ENCODE peak calls at places on chromosomes 2 and 18, in nine cellular contexts. One of them, this sample, is unnamed.

GRCh38 chr2:27316655-27317412 is 6.1 kb downstream of the MPV17 start:
- DNase-seq in sigmoid colon: no peak
- DNase-seq in T-helper 2 cell: no peak
- DNase-seq in 8988T: no peak
- DNase-seq in myocyte: no peak
- DNase-seq in lower lobe of right lung: no peak
- DNase-seq in endothelial cell of umbilical vein: no peak
- DNase-seq in GM04503: no peak
- DNase-seq in activated naive CD4-positive, alpha-beta T cell: no peak
- DNase-seq in this sample: no peak

GRCh38 chr2:68831688-68832087 is 39.5 kb downstream of the BMP10 start:
- DNase-seq in sigmoid colon: no peak
- DNase-seq in T-helper 2 cell: no peak
- DNase-seq in 8988T: no peak
- DNase-seq in myocyte: peak; percentile 90
- DNase-seq in lower lobe of right lung: no peak
- DNase-seq in endothelial cell of umbilical vein: peak; percentile 88
- DNase-seq in GM04503: no peak
- DNase-seq in activated naive CD4-positive, alpha-beta T cell: no peak
- DNase-seq in this sample: no peak

GRCh38 chr2:9440058-9440727 is 16.7 kb downstream of the CPSF3 start:
- DNase-seq in sigmoid colon: no peak
- DNase-seq in T-helper 2 cell: no peak
- DNase-seq in 8988T: no peak
- DNase-seq in myocyte: no peak
- DNase-seq in lower lobe of right lung: no peak
- DNase-seq in endothelial cell of umbilical vein: no peak
- DNase-seq in GM04503: peak; percentile 50
- DNase-seq in activated naive CD4-positive, alpha-beta T cell: no peak
- DNase-seq in this sample: no peak

GRCh38 chr2:119011162-119011909 is 69.3 kb downstream of the MARCO start:
- DNase-seq in sigmoid colon: no peak
- DNase-seq in T-helper 2 cell: no peak
- DNase-seq in 8988T: peak; percentile 79
- DNase-seq in myocyte: peak; percentile 70
- DNase-seq in lower lobe of right lung: peak; percentile 66
- DNase-seq in endothelial cell of umbilical vein: peak; percentile 10
- DNase-seq in GM04503: no peak
- DNase-seq in activated naive CD4-positive, alpha-beta T cell: no peak
- DNase-seq in this sample: no peak

GRCh38 chr18:64949885-64950284 is 800.9 kb upstream of the CDH7 start:
- DNase-seq in sigmoid colon: no peak
- DNase-seq in T-helper 2 cell: no peak
- DNase-seq in 8988T: no peak
- DNase-seq in myocyte: no peak
- DNase-seq in lower lobe of right lung: no peak
- DNase-seq in endothelial cell of umbilical vein: no peak
- DNase-seq in GM04503: no peak
- DNase-seq in activated naive CD4-positive, alpha-beta T cell: no peak
- DNase-seq in this sample: no peak

GRCh38 chr2:72925328-72925943 is 8.1 kb downstream of the EMX1 start:
- DNase-seq in sigmoid colon: peak; percentile 35
- DNase-seq in T-helper 2 cell: no peak
- DNase-seq in 8988T: peak; percentile 16
- DNase-seq in myocyte: no peak
- DNase-seq in lower lobe of right lung: no peak
- DNase-seq in endothelial cell of umbilical vein: no peak
- DNase-seq in GM04503: no peak
- DNase-seq in activated naive CD4-positive, alpha-beta T cell: no peak
- DNase-seq in this sample: no peak

GRCh38 chr18:72542993-72543361 is 1.2 kb downstream of the CBLN2 start:
- DNase-seq in sigmoid colon: no peak
- DNase-seq in T-helper 2 cell: no peak
- DNase-seq in 8988T: no peak
- DNase-seq in myocyte: no peak
- DNase-seq in lower lobe of right lung: no peak
- DNase-seq in endothelial cell of umbilical vein: peak; percentile 7
- DNase-seq in GM04503: no peak
- DNase-seq in activated naive CD4-positive, alpha-beta T cell: no peak
- DNase-seq in this sample: no peak

GRCh38 chr2:30408961-30409387 is 38.1 kb upstream of the LCLAT1 start:
- DNase-seq in sigmoid colon: no peak
- DNase-seq in T-helper 2 cell: no peak
- DNase-seq in 8988T: no peak
- DNase-seq in myocyte: peak; percentile 59
- DNase-seq in lower lobe of right lung: no peak
- DNase-seq in endothelial cell of umbilical vein: no peak
- DNase-seq in GM04503: peak; percentile 93
- DNase-seq in activated naive CD4-positive, alpha-beta T cell: no peak
- DNase-seq in this sample: no peak

GRCh38 chr18:13368080-13368813 is 149.7 kb downstream of the LDLRAD4 start:
- DNase-seq in sigmoid colon: no peak
- DNase-seq in T-helper 2 cell: no peak
- DNase-seq in 8988T: no peak
- DNase-seq in myocyte: no peak
- DNase-seq in lower lobe of right lung: no peak
- DNase-seq in endothelial cell of umbilical vein: no peak
- DNase-seq in GM04503: no peak
- DNase-seq in activated naive CD4-positive, alpha-beta T cell: no peak
- DNase-seq in this sample: no peak

GRCh38 chr2:120283649-120284048 is 31.0 kb downstream of the RALB start:
- DNase-seq in sigmoid colon: no peak
- DNase-seq in T-helper 2 cell: no peak
- DNase-seq in 8988T: no peak
- DNase-seq in myocyte: no peak
- DNase-seq in lower lobe of right lung: no peak
- DNase-seq in endothelial cell of umbilical vein: no peak
- DNase-seq in GM04503: no peak
- DNase-seq in activated naive CD4-positive, alpha-beta T cell: no peak
- DNase-seq in this sample: no peak

GRCh38 chr2:62412347-62412742 is 93.7 kb downstream of the TMEM17 start:
- DNase-seq in sigmoid colon: no peak
- DNase-seq in T-helper 2 cell: no peak
- DNase-seq in 8988T: no peak
- DNase-seq in myocyte: no peak
- DNase-seq in lower lobe of right lung: no peak
- DNase-seq in endothelial cell of umbilical vein: no peak
- DNase-seq in GM04503: no peak
- DNase-seq in activated naive CD4-positive, alpha-beta T cell: no peak
- DNase-seq in this sample: no peak

GRCh38 chr2:172168917-172169346 is 66.2 kb upstream of the DLX2 start:
- DNase-seq in sigmoid colon: no peak
- DNase-seq in T-helper 2 cell: no peak
- DNase-seq in 8988T: no peak
- DNase-seq in myocyte: no peak
- DNase-seq in lower lobe of right lung: no peak
- DNase-seq in endothelial cell of umbilical vein: peak; percentile 8
- DNase-seq in GM04503: peak; percentile 55
- DNase-seq in activated naive CD4-positive, alpha-beta T cell: no peak
- DNase-seq in this sample: no peak

GRCh38 chr2:127674241-127675209 is 805 bp downstream of the LIMS2 start:
- DNase-seq in sigmoid colon: peak; percentile 76
- DNase-seq in T-helper 2 cell: no peak
- DNase-seq in 8988T: peak; percentile 73
- DNase-seq in myocyte: peak; percentile 47
- DNase-seq in lower lobe of right lung: no peak
- DNase-seq in endothelial cell of umbilical vein: no peak
- DNase-seq in GM04503: no peak
- DNase-seq in activated naive CD4-positive, alpha-beta T cell: peak; percentile 21
- DNase-seq in this sample: peak; percentile 88

GRCh38 chr2:158782126-158782525 is 13.0 kb upstream of the DAPL1 start:
- DNase-seq in sigmoid colon: no peak
- DNase-seq in T-helper 2 cell: no peak
- DNase-seq in 8988T: no peak
- DNase-seq in myocyte: no peak
- DNase-seq in lower lobe of right lung: no peak
- DNase-seq in endothelial cell of umbilical vein: no peak
- DNase-seq in GM04503: no peak
- DNase-seq in activated naive CD4-positive, alpha-beta T cell: no peak
- DNase-seq in this sample: no peak

GRCh38 chr18:5275872-5276271 is 19.7 kb downstream of the ZBTB14 start:
- DNase-seq in sigmoid colon: no peak
- DNase-seq in T-helper 2 cell: no peak
- DNase-seq in 8988T: no peak
- DNase-seq in myocyte: no peak
- DNase-seq in lower lobe of right lung: no peak
- DNase-seq in endothelial cell of umbilical vein: no peak
- DNase-seq in GM04503: no peak
- DNase-seq in activated naive CD4-positive, alpha-beta T cell: no peak
- DNase-seq in this sample: no peak

GRCh38 chr2:1867141-1867540 is 122.8 kb upstream of the PXDN start:
- DNase-seq in sigmoid colon: no peak
- DNase-seq in T-helper 2 cell: no peak
- DNase-seq in 8988T: no peak
- DNase-seq in myocyte: no peak
- DNase-seq in lower lobe of right lung: no peak
- DNase-seq in endothelial cell of umbilical vein: no peak
- DNase-seq in GM04503: no peak
- DNase-seq in activated naive CD4-positive, alpha-beta T cell: no peak
- DNase-seq in this sample: no peak

GRCh38 chr18:41875094-41875780 is 79.8 kb upstream of the PIK3C3 start:
- DNase-seq in sigmoid colon: no peak
- DNase-seq in T-helper 2 cell: no peak
- DNase-seq in 8988T: no peak
- DNase-seq in myocyte: no peak
- DNase-seq in lower lobe of right lung: no peak
- DNase-seq in endothelial cell of umbilical vein: no peak
- DNase-seq in GM04503: peak; percentile 4
- DNase-seq in activated naive CD4-positive, alpha-beta T cell: no peak
- DNase-seq in this sample: no peak

GRCh38 chr2:74138952-74139323 is 8.8 kb downstream of the BOLA3 start:
- DNase-seq in sigmoid colon: no peak
- DNase-seq in T-helper 2 cell: no peak
- DNase-seq in 8988T: peak; percentile 51
- DNase-seq in myocyte: no peak
- DNase-seq in lower lobe of right lung: no peak
- DNase-seq in endothelial cell of umbilical vein: no peak
- DNase-seq in GM04503: no peak
- DNase-seq in activated naive CD4-positive, alpha-beta T cell: no peak
- DNase-seq in this sample: no peak

GRCh38 chr2:234989183-234989701 is 37.4 kb downstream of the SH3BP4 start:
- DNase-seq in sigmoid colon: peak; percentile 91
- DNase-seq in T-helper 2 cell: no peak
- DNase-seq in 8988T: no peak
- DNase-seq in myocyte: peak; percentile 64
- DNase-seq in lower lobe of right lung: peak; percentile 94
- DNase-seq in endothelial cell of umbilical vein: peak; percentile 86
- DNase-seq in GM04503: no peak
- DNase-seq in activated naive CD4-positive, alpha-beta T cell: no peak
- DNase-seq in this sample: peak; percentile 95

GRCh38 chr18:39173022-39173421 is 1607.4 kb upstream of the CELF4 start:
- DNase-seq in sigmoid colon: no peak
- DNase-seq in T-helper 2 cell: no peak
- DNase-seq in 8988T: no peak
- DNase-seq in myocyte: no peak
- DNase-seq in lower lobe of right lung: no peak
- DNase-seq in endothelial cell of umbilical vein: no peak
- DNase-seq in GM04503: no peak
- DNase-seq in activated naive CD4-positive, alpha-beta T cell: no peak
- DNase-seq in this sample: no peak

GRCh38 chr2:170986566-170987258 is 57.7 kb downstream of the GORASP2 start:
- DNase-seq in sigmoid colon: no peak
- DNase-seq in T-helper 2 cell: no peak
- DNase-seq in 8988T: no peak
- DNase-seq in myocyte: no peak
- DNase-seq in lower lobe of right lung: no peak
- DNase-seq in endothelial cell of umbilical vein: no peak
- DNase-seq in GM04503: no peak
- DNase-seq in activated naive CD4-positive, alpha-beta T cell: no peak
- DNase-seq in this sample: no peak

GRCh38 chr18:8367217-8367988 is 241.8 kb upstream of the RAB12 start:
- DNase-seq in sigmoid colon: no peak
- DNase-seq in T-helper 2 cell: no peak
- DNase-seq in 8988T: no peak
- DNase-seq in myocyte: peak; percentile 58
- DNase-seq in lower lobe of right lung: peak; percentile 62
- DNase-seq in endothelial cell of umbilical vein: peak; percentile 32
- DNase-seq in GM04503: no peak
- DNase-seq in activated naive CD4-positive, alpha-beta T cell: peak; percentile 8
- DNase-seq in this sample: peak; percentile 79

GRCh38 chr18:7601249-7601620 is 34.1 kb downstream of the PTPRM start:
- DNase-seq in sigmoid colon: no peak
- DNase-seq in T-helper 2 cell: peak; percentile 44
- DNase-seq in 8988T: no peak
- DNase-seq in myocyte: peak; percentile 26
- DNase-seq in lower lobe of right lung: no peak
- DNase-seq in endothelial cell of umbilical vein: peak; percentile 27
- DNase-seq in GM04503: no peak
- DNase-seq in activated naive CD4-positive, alpha-beta T cell: no peak
- DNase-seq in this sample: no peak

GRCh38 chr2:143840601-143841000 is 679.3 kb downstream of the ZEB2 start:
- DNase-seq in sigmoid colon: no peak
- DNase-seq in T-helper 2 cell: no peak
- DNase-seq in 8988T: no peak
- DNase-seq in myocyte: no peak
- DNase-seq in lower lobe of right lung: no peak
- DNase-seq in endothelial cell of umbilical vein: no peak
- DNase-seq in GM04503: no peak
- DNase-seq in activated naive CD4-positive, alpha-beta T cell: no peak
- DNase-seq in this sample: no peak

GRCh38 chr2:6917761-6918421 is 679 bp downstream of the RNF144A start:
- DNase-seq in sigmoid colon: no peak
- DNase-seq in T-helper 2 cell: no peak
- DNase-seq in 8988T: no peak
- DNase-seq in myocyte: no peak
- DNase-seq in lower lobe of right lung: peak; percentile 56
- DNase-seq in endothelial cell of umbilical vein: no peak
- DNase-seq in GM04503: no peak
- DNase-seq in activated naive CD4-positive, alpha-beta T cell: peak; percentile 26
- DNase-seq in this sample: peak; percentile 81

GRCh38 chr18:5440297-5440696 is 103.5 kb downstream of the EPB41L3 start:
- DNase-seq in sigmoid colon: no peak
- DNase-seq in T-helper 2 cell: no peak
- DNase-seq in 8988T: no peak
- DNase-seq in myocyte: no peak
- DNase-seq in lower lobe of right lung: no peak
- DNase-seq in endothelial cell of umbilical vein: no peak
- DNase-seq in GM04503: no peak
- DNase-seq in activated naive CD4-positive, alpha-beta T cell: no peak
- DNase-seq in this sample: no peak

GRCh38 chr2:208890486-208890885 is 483.9 kb downstream of the PTH2R start:
- DNase-seq in sigmoid colon: no peak
- DNase-seq in T-helper 2 cell: no peak
- DNase-seq in 8988T: no peak
- DNase-seq in myocyte: no peak
- DNase-seq in lower lobe of right lung: no peak
- DNase-seq in endothelial cell of umbilical vein: no peak
- DNase-seq in GM04503: no peak
- DNase-seq in activated naive CD4-positive, alpha-beta T cell: no peak
- DNase-seq in this sample: no peak

GRCh38 chr2:71575966-71576365 is 122.6 kb downstream of the DYSF start:
- DNase-seq in sigmoid colon: no peak
- DNase-seq in T-helper 2 cell: no peak
- DNase-seq in 8988T: no peak
- DNase-seq in myocyte: no peak
- DNase-seq in lower lobe of right lung: no peak
- DNase-seq in endothelial cell of umbilical vein: no peak
- DNase-seq in GM04503: no peak
- DNase-seq in activated naive CD4-positive, alpha-beta T cell: no peak
- DNase-seq in this sample: no peak

GRCh38 chr18:62081248-62081647 is 105.6 kb downstream of the PIGN start:
- DNase-seq in sigmoid colon: no peak
- DNase-seq in T-helper 2 cell: no peak
- DNase-seq in 8988T: no peak
- DNase-seq in myocyte: no peak
- DNase-seq in lower lobe of right lung: no peak
- DNase-seq in endothelial cell of umbilical vein: peak; percentile 25
- DNase-seq in GM04503: no peak
- DNase-seq in activated naive CD4-positive, alpha-beta T cell: no peak
- DNase-seq in this sample: no peak

GRCh38 chr18:40485318-40485717 is 1469.7 kb upstream of the PIK3C3 start:
- DNase-seq in sigmoid colon: no peak
- DNase-seq in T-helper 2 cell: no peak
- DNase-seq in 8988T: no peak
- DNase-seq in myocyte: no peak
- DNase-seq in lower lobe of right lung: no peak
- DNase-seq in endothelial cell of umbilical vein: no peak
- DNase-seq in GM04503: peak; percentile 35
- DNase-seq in activated naive CD4-positive, alpha-beta T cell: no peak
- DNase-seq in this sample: no peak

GRCh38 chr2:133090358-133090757 is 420.4 kb upstream of the LYPD1 start:
- DNase-seq in sigmoid colon: no peak
- DNase-seq in T-helper 2 cell: no peak
- DNase-seq in 8988T: no peak
- DNase-seq in myocyte: no peak
- DNase-seq in lower lobe of right lung: no peak
- DNase-seq in endothelial cell of umbilical vein: no peak
- DNase-seq in GM04503: no peak
- DNase-seq in activated naive CD4-positive, alpha-beta T cell: no peak
- DNase-seq in this sample: no peak